ENCODE peak calls at places on chromosome 5, in five cellular contexts. C is AG09309, S is GM12865, B is MM.1S, Y is PC-9. Q is an unnamed sample.

GRCh38 chr5:75113354-75113753 is 61.0 kb upstream of the GCNT4 start:
- DNase-seq in C (no peak), S (no peak), B (no peak), Y (no peak), Q (no peak)

GRCh38 chr5:124744170-124744911 is 2.1 kb downstream of the ZNF608 start:
- DNase-seq in C (no peak), S (peak), B (no peak), Y (no peak), Q (no peak)

GRCh38 chr5:96117863-96118651 is 156.4 kb upstream of the ELL2 start:
- DNase-seq in C (no peak), S (no peak), B (no peak), Y (no peak), Q (no peak)

GRCh38 chr5:34544403-34544802 is 111.7 kb upstream of the RAI14 start:
- DNase-seq in C (no peak), S (no peak), B (no peak), Y (no peak), Q (no peak)

GRCh38 chr5:53643445-53643844 is 83.0 kb downstream of the NDUFS4 start:
- DNase-seq in C (no peak), S (no peak), B (no peak), Y (no peak), Q (no peak)

GRCh38 chr5:43065384-43066230 is 25.5 kb upstream of the ANXA2R start:
- DNase-seq in C (no peak), S (peak), B (peak), Y (peak), Q (no peak)

GRCh38 chr5:74772359-74772758 is 5.3 kb downstream of the NSA2 start:
- DNase-seq in C (no peak), S (no peak), B (no peak), Y (no peak), Q (no peak)

GRCh38 chr5:123752576-123752975 is 240.6 kb downstream of the CSNK1G3 start:
- DNase-seq in C (peak), S (no peak), B (no peak), Y (no peak), Q (no peak)

DNA sequence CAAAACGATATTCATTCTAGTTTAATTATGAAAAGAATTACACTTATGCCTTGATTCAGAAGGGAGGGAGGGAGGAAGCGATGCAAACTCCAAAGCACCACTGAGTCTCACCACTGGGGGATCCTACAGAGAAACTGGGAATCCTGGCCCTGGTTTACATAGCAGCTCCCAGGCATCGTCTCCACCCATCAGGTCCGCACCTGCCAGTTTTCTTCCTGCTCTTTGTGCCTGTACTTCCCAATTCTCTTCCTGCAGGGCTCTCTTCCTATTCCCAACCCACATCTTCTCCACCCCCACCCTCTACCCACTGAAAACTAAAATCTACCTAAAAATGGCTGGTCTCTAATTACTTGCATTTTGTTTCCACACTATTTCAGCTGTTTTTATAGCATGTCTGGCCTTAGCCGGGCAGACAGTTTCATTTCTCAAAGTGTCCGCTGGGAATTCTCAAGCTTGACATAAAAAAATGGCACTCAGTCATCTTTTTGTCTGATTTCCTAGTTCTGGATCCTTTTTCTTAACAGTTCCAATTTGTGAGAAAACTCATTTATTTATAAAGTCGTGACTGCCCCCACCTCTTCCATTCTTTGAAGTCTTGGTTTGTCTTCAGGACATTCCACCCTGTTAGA is 1.6 kb upstream of the TNIP1 start:
- DNase-seq in C (no peak), S (no peak), B (no peak), Y (peak), Q (no peak)
- TF ChIP-seq CTCF in C (peak), S (peak), B (peak), Y (peak), Q (peak)

GRCh38 chr5:63603996-63604395 is 358.2 kb downstream of the HTR1A start:
- DNase-seq in C (no peak), S (no peak), B (no peak), Y (no peak), Q (no peak)
- TF ChIP-seq CTCF in C (no peak), S (no peak), B (no peak), Y (no peak), Q (no peak)

GRCh38 chr5:173472784-173473278 is 143.6 kb downstream of the BOD1 start:
- DNase-seq in C (no peak), S (no peak), B (no peak), Y (no peak), Q (no peak)
- TF ChIP-seq CTCF in C (no peak), S (no peak), B (no peak), Y (no peak), Q (no peak)

GRCh38 chr5:172776235-172776594 is 5.2 kb upstream of the DUSP1 start:
- DNase-seq in C (no peak), S (no peak), B (no peak), Y (no peak), Q (no peak)

GRCh38 chr5:172779968-172780350 is 9.0 kb upstream of the DUSP1 start:
- DNase-seq in C (no peak), S (no peak), B (no peak), Y (no peak), Q (no peak)

GRCh38 chr5:172778223-172778814 is 7.3 kb upstream of the DUSP1 start:
- DNase-seq in C (no peak), S (no peak), B (no peak), Y (peak), Q (no peak)

GRCh38 chr5:172775326-172776234 is 4.6 kb upstream of the DUSP1 start:
- DNase-seq in C (peak), S (no peak), B (no peak), Y (no peak), Q (no peak)

GRCh38 chr5:172777381-172778222 is 6.6 kb upstream of the DUSP1 start:
- DNase-seq in C (no peak), S (peak), B (peak), Y (peak), Q (peak)
- TF ChIP-seq CTCF in C (no peak), S (no peak), B (no peak), Y (no peak), Q (no peak)

DNA sequence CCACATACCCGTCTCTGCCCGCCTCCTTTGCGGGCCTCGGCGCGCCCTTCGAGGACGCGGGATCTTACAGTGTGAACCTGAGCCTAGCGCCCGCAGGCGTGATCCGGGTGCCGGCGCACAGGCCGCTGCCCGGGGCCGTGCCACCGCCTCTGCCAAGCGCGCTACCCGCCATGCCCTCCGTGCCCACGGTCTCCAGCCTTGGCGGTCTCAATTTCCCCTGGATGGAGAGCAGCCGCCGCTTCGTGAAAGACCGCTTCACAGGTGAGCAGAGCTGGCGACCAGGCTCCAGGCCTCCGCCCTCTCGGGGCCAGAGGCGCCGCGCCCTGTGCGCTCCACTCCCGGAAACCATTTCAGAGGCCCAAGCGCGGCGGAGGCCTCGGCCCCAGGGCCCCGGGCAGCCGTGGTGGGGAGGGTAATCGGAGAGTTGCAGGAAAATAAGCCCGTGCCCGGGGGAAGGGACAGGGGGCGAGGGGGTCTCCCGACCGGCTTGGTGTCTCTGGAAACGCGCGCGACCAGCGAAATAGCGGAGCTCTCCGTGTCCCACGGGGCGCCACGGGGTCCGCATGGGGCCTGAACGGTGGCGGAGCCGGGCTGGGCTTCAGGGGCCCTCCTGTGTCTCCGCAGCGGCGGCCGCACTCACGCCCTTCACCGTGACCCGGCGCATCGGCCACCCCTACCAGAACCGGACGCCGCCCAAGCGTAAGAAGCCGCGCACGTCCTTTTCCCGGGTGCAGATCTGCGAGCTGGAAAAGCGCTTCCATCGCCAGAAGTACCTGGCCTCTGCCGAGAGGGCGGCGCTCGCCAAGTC is 682 bp downstream of the TLX3 start:
- DNase-seq in C (no peak), S (no peak), B (no peak), Y (no peak), Q (peak)
- TF ChIP-seq CTCF in C (no peak), S (no peak), B (no peak), Y (no peak), Q (peak)